ENCODE peak calls at places on chromosomes 13 and 19, in seven cellular contexts. E is PC-9, N is WTC11, F is natural killer cell, V is H9, I is right lobe of liver, P is AG04450. C is an unnamed sample.

GRCh38 chr13:31807090-31807541 is 67.8 kb downstream of the RXFP2 start:
- DNase-seq in P (no peak), E (no peak), I (no peak), V (no peak), N (no peak), F (peak; percentile 64), C (no peak)

GRCh38 chr13:106617561-106617960 is 49.6 kb upstream of the ARGLU1 start:
- DNase-seq in I (no peak), P (no peak), N (no peak), F (no peak), E (peak; percentile 17), V (peak; percentile 48), C (no peak)

GRCh38 chr19:34314437-34315313 is 50.3 kb upstream of the GPI start:
- DNase-seq in N (no peak), V (no peak), I (no peak), F (no peak), E (no peak), P (no peak), C (no peak)

GRCh38 chr13:46633416-46633815 is 80.4 kb downstream of the LRCH1 start:
- DNase-seq in N (no peak), F (no peak), E (no peak), V (no peak), P (peak; percentile 69), I (no peak), C (no peak)

GRCh38 chr13:41505209-41505835 is 48.0 kb downstream of the RGCC start:
- DNase-seq in F (no peak), V (no peak), E (no peak), N (no peak), P (peak; percentile 91), I (no peak), C (no peak)

GRCh38 chr19:34733266-34733825 is 697 bp upstream of the ZNF181 start:
- DNase-seq in P (no peak), N (peak; percentile 36), V (peak; percentile 72), I (no peak), E (no peak), F (no peak), C (peak; percentile 35)

GRCh38 chr13:101058841-101059240 is 357.5 kb downstream of the NALCN start:
- DNase-seq in I (no peak), N (no peak), V (no peak), E (no peak), P (no peak), F (no peak), C (no peak)

GRCh38 chr19:7927605-7928333 is 1.8 kb upstream of the CTXN1 start:
- DNase-seq in P (no peak), V (no peak), I (peak; percentile 29), E (no peak), N (no peak), F (no peak), C (peak; percentile 23)

GRCh38 chr19:3359850-3360493 is 6.4 kb upstream of the NFIC start:
- DNase-seq in I (no peak), P (no peak), N (no peak), F (peak; percentile 34), V (no peak), E (no peak), C (no peak)

GRCh38 chr13:31361673-31362072 is 161.9 kb downstream of the B3GLCT start:
- DNase-seq in N (no peak), I (no peak), F (no peak), E (no peak), P (no peak), V (no peak), C (no peak)

GRCh38 chr19:38647368-38647965 is at the start of gene ACTN4:
- DNase-seq in E (peak; percentile 100), F (peak; percentile 100), P (peak; percentile 87), N (peak; percentile 100), I (peak; percentile 100), V (peak; percentile 99), C (peak; percentile 99)
- TF ChIP-seq CTCF in E (no peak), F (no peak), P (no peak), N (no peak), I (no peak), V (no peak), C (no peak)

GRCh38 chr19:1601613-1602064 is 3.6 kb downstream of the UQCR11 start:
- DNase-seq in E (no peak), I (no peak), P (no peak), N (no peak), F (no peak), V (no peak), C (no peak)
- TF ChIP-seq CTCF in E (peak; percentile 28), I (no peak), P (peak; percentile 17), N (no peak), F (no peak), V (peak; percentile 53), C (no peak)

DNA sequence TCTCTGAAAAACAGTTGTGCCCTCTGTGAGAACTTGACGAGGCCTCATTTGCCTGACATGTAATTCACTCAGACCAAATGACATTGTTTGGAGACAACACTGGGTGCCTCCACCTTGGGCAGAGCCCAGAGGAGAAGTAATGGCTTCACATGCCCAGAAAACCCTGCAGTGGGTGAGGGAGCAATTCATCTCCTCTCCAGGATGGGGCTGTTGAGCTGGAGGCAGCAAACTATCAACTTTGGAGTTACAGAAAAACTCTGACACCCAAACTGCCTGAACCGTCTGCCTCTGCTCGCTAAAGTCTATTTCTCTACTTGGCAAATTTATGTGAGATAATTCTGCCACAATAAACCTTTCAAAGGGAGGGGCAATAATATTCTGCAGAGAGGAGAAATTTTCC is 146.9 kb downstream of the DCLK1 start:
- DNase-seq in P (no peak), V (no peak), I (no peak), F (no peak), N (no peak), E (no peak), C (no peak)
- TF ChIP-seq CTCF in P (no peak), V (no peak), I (no peak), F (no peak), N (no peak), E (no peak), C (no peak)

DNA sequence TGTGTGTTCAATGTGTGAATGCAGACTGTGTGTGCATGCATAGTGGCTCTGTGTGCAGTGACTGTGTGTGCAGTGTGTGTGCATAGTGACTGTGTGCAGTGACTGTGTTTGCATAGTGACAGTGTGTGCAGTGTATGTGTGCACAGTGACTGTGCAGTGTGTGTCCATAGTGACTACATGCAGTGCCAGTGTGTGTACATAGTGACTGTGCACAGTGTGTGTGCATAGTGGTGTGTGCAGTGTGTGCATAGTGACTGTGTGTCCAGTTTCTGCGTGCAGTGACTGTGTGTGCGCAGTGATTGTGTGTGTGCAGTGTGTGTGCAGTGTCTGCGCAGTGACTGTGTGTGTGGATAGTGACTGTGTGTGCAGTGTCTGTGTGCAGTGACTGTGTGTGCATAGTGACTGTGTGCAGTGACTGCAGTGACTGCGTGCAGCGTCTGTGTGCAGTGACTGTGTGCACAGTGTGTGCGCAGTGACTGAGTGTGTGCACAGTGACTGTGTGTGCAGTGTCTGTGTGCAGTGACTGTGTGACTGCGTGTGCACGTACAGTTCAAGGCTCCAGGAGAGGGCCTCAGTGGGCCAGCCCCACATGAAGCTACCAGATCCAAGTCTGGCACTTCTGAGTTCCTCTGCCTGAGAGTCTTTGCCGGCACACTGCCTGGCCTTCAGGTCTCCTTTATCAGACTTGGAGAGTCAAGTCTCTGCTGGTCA is 90.3 kb downstream of the IER2 start:
- DNase-seq in N (no peak), F (no peak), V (no peak), P (no peak), E (no peak), I (no peak), C (no peak)
- TF ChIP-seq CTCF in N (no peak), F (no peak), V (no peak), P (no peak), E (no peak), I (no peak), C (no peak)

DNA sequence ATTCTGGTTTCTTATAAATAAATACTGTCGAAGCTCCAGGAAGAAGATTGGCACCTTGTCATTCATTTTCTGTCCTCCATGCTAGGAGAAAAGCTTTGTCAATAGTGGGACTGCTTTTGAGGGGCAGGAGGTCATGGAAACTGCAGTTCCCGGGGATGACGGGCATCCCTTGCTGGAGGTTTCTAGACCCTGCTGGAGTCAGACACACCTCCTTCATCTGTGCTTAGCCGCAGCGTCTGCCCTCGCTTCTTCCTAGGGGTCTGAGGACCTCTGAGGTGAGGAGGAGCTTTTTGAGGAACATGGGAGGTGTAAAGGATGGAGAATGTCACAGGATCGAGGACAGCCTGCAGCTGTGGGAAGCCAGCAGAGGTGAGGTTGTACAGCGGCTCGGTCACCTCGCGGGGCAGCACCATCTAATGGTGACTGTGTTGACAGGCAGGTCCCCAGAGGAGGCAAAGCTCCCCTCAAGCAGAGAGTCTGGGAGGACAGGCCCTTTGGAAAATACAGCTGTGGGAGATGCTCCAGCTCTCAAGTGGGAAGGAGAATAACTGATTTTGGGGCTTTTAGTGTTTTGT is 172.7 kb upstream of the RNF113B start:
- DNase-seq in V (peak; percentile 80), F (no peak), I (peak; percentile 47), E (peak; percentile 7), N (peak; percentile 70), P (no peak), C (no peak)
- TF ChIP-seq CTCF in V (peak; percentile 63), F (no peak), I (peak; percentile 52), E (no peak), N (no peak), P (no peak), C (no peak)

GRCh38 chr13:45120967-45121366 is 657 bp downstream of the GTF2F2 start:
- DNase-seq in F (no peak), E (no peak), V (no peak), P (no peak), I (no peak), N (no peak), C (no peak)

GRCh38 chr13:45121421-45121820 is 1.1 kb downstream of the GTF2F2 start:
- DNase-seq in V (no peak), E (no peak), F (no peak), N (no peak), P (no peak), I (no peak), C (no peak)

GRCh38 chr13:45119469-45119989 is 781 bp upstream of the GTF2F2 start:
- DNase-seq in N (no peak), F (peak; percentile 41), P (peak; percentile 33), E (no peak), I (no peak), V (no peak), C (peak; percentile 49)

GRCh38 chr13:45122941-45123340 is 2.6 kb downstream of the GTF2F2 start:
- DNase-seq in N (no peak), I (no peak), E (no peak), V (no peak), P (no peak), F (no peak), C (no peak)

GRCh38 chr13:45119990-45120864 is at the start of gene GTF2F2:
- DNase-seq in F (peak; percentile 86), N (peak; percentile 91), P (peak; percentile 82), I (peak; percentile 88), V (peak; percentile 90), E (peak; percentile 89), C (peak; percentile 87)
- TF ChIP-seq CTCF in F (no peak), N (no peak), P (no peak), I (no peak), V (peak; percentile 25), E (no peak), C (no peak)